ENCODE peak calls at places on chromosomes 6 and 20, in eight cellular contexts. H, N, T, Z, U, B, L and S are unnamed samples.

GRCh38 chr6:75334266-75335040 is 49.9 kb upstream of the TMEM30A start:
- DNase-seq in L (no peak), B (no peak), H (no peak), U (no peak), N (peak; percentile 79), T (peak; percentile 55), Z (peak; percentile 98), S (no peak)

GRCh38 chr6:10375391-10375969 is 39.4 kb downstream of the TFAP2A start:
- DNase-seq in N (no peak), Z (no peak), B (no peak), L (no peak), H (no peak), T (no peak), U (no peak), S (no peak)

GRCh38 chr6:79574636-79575035 is 37.4 kb upstream of the LCA5 start:
- DNase-seq in Z (peak; percentile 65), U (peak; percentile 17), T (no peak), B (no peak), L (no peak), N (peak; percentile 40), H (no peak), S (no peak)

GRCh38 chr20:36162272-36162966 is 7.9 kb downstream of the EPB41L1 start:
- DNase-seq in T (no peak), B (no peak), L (no peak), H (peak; percentile 59), Z (peak; percentile 25), N (peak; percentile 45), U (no peak), S (peak; percentile 67)

GRCh38 chr6:21061892-21062291 is 527.6 kb downstream of the CDKAL1 start:
- DNase-seq in T (no peak), H (no peak), B (no peak), L (no peak), Z (no peak), N (no peak), U (no peak), S (no peak)

GRCh38 chr6:117272032-117272866 is 6.9 kb downstream of the VGLL2 start:
- DNase-seq in Z (no peak), U (no peak), H (no peak), N (no peak), B (no peak), L (no peak), T (no peak), S (no peak)

GRCh38 chr6:105069821-105070445 is 109.9 kb downstream of the POPDC3 start:
- DNase-seq in B (no peak), T (no peak), L (no peak), U (no peak), Z (no peak), H (no peak), N (no peak), S (no peak)

GRCh38 chr6:11050735-11051134 is 6.6 kb upstream of the ELOVL2 start:
- DNase-seq in U (no peak), Z (peak; percentile 67), B (no peak), H (no peak), T (no peak), L (no peak), N (no peak), S (no peak)

GRCh38 chr6:38212579-38212978 is 393.1 kb downstream of the ZFAND3 start:
- DNase-seq in T (no peak), B (no peak), U (no peak), H (no peak), N (peak; percentile 22), Z (no peak), L (no peak), S (no peak)

GRCh38 chr6:30913721-30914075 is 340 bp upstream of the VARS2 start:
- DNase-seq in H (no peak), T (no peak), U (no peak), Z (no peak), N (no peak), L (no peak), B (no peak), S (no peak)

GRCh38 chr6:30907758-30908591 is at the start of gene GTF2H4:
- DNase-seq in N (peak; percentile 99), U (peak; percentile 98), Z (peak; percentile 99), L (peak; percentile 98), B (peak; percentile 97), H (peak; percentile 97), T (peak; percentile 96), S (no peak)

GRCh38 chr6:30903236-30903635 is 4.8 kb upstream of the GTF2H4 start:
- DNase-seq in Z (no peak), U (no peak), N (no peak), L (no peak), T (no peak), H (peak; percentile 15), B (no peak), S (no peak)

GRCh38 chr6:30912746-30913520 is 1.1 kb upstream of the VARS2 start:
- DNase-seq in U (no peak), L (no peak), H (no peak), T (no peak), B (no peak), N (no peak), Z (no peak), S (no peak)

DNA sequence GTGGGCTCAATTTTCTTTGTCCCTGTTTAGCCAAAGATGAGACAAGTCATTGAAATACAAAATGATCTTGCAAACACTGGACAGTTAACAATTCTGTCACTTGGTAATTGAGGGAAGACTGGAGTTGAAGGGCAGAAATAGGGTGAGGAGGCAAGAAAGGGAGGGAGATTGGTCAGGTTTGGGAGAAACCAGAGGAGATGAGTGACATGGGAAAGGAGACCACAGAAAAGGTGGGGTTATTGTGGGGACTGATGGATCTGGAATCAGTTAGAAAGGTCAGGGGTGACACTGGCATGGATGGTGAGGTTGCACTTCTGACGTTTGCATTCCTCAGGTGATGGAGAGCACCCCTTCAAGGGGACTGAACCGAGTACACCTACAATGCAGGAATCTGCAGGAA is 693 bp downstream of the GTF2H4 start:
- DNase-seq in Z (no peak), L (no peak), U (no peak), B (no peak), H (no peak), N (no peak), T (no peak), S (no peak)
- TF ChIP-seq CTCF in Z (no peak), L (no peak), U (no peak), B (no peak), H (no peak), N (no peak), T (no peak), S (no peak)

GRCh38 chr20:39880890-39881289 is 808.1 kb downstream of the MAFB start:
- DNase-seq in T (no peak), Z (no peak), B (no peak), L (no peak), H (no peak), N (peak; percentile 43), U (peak; percentile 27), S (no peak)
- TF ChIP-seq CTCF in T (no peak), Z (no peak), B (no peak), L (no peak), H (no peak), N (peak; percentile 26), U (peak; percentile 64), S (no peak)

GRCh38 chr20:2671977-2672376 is 8.0 kb upstream of the IDH3B start:
- DNase-seq in T (peak; percentile 66), B (no peak), N (no peak), L (no peak), U (no peak), Z (no peak), H (no peak), S (no peak)
- TF ChIP-seq CTCF in T (peak; percentile 25), B (no peak), N (peak; percentile 12), L (no peak), U (peak; percentile 30), Z (peak; percentile 16), H (no peak), S (peak; percentile 16)

DNA sequence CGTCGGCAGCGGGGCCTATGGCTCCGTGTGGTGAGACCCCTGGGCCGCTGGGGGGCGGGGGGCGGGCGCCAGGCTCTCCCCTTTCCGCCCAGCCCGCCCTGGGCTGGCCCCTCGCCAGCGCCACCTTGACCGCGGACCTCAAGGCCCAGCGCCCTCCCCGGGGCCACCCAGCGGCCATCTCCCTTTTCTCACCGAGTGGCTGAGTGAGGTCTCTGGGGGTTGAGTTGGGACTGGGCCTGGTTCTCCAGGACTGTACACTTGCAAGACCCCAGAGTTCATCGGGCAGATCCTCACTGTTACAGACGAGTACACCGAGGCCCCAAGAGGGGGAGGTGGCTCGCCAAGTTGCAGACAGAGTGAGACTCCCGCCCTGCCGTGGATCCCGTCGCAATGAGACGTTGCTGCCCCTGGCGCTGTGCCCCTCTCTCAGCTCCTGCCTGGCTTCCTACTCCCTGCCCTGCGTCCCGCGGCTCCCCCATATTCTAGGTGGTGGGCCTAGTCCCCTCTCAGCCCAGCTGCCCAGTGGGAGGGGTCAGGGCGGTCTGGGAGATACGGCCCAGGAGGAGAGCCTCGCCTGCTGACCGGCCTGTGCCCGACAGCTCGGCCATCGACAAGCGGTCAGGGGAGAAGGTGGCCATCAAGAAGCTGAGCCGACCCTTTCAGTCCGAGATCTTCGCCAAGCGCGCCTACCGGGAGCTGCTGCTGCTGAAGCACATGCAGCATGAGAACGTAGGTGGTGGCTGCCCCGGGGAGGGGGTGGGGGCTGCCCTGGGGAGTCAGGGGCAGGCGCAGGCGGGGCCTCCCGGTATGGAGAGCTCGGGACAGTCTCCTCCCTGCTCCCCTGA is 581 bp downstream of the MAPK13 start:
- DNase-seq in Z (peak; percentile 34), H (peak; percentile 82), U (no peak), L (no peak), T (peak; percentile 43), N (no peak), B (peak; percentile 74), S (no peak)
- TF ChIP-seq CTCF in Z (no peak), H (no peak), U (no peak), L (no peak), T (no peak), N (no peak), B (no peak), S (no peak)

GRCh38 chr6:113089056-113089455 is 741.9 kb downstream of the RFPL4B start:
- DNase-seq in N (no peak), U (no peak), T (peak; percentile 61), L (no peak), Z (no peak), H (no peak), B (no peak), S (no peak)
- TF ChIP-seq CTCF in N (no peak), U (no peak), T (no peak), L (no peak), Z (no peak), H (no peak), B (no peak), S (peak; percentile 39)

GRCh38 chr20:5529331-5530142 is 212.8 kb upstream of the PROKR2 start:
- DNase-seq in H (peak; percentile 91), Z (peak; percentile 81), N (peak; percentile 65), T (peak; percentile 89), B (peak; percentile 89), U (no peak), L (peak; percentile 87), S (no peak)
- TF ChIP-seq CTCF in H (peak; percentile 74), Z (peak; percentile 90), N (peak; percentile 92), T (peak; percentile 51), B (peak; percentile 67), U (peak; percentile 88), L (peak; percentile 83), S (peak; percentile 78)

DNA sequence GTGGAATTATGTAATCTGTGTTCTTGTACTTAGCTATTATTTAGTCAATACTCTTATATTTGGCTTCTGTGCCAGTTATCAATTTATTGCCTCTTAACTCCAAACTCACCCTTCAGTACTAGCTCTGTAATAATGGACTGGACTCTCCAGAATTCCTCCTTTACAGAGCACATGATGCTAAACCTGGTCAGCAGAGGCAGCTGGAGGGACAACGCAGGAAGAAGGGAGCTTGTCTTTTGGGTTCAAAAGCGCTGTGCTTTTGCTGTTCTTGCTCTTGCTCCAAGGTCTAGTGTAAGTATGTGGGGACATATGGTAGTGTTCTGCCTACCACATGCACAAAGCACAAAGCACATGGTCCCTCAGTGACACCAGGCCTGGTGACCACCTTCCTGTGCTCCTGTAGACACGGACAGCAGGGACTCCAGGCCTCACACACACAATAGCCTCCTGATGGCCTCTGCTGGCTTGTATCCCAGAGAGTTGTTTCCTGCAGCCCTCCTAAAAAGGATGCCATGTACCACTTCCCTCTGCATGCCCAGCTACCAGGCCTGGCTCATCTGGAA is 46.1 kb downstream of the CHD6 start:
- DNase-seq in T (peak; percentile 38), B (no peak), H (no peak), U (no peak), L (no peak), N (no peak), Z (peak; percentile 10), S (no peak)
- TF ChIP-seq CTCF in T (peak; percentile 28), B (no peak), H (peak; percentile 27), U (peak; percentile 44), L (no peak), N (no peak), Z (peak; percentile 33), S (no peak)